ENCODE peak calls at places on chromosomes 1 and 21, in six cellular contexts. One of them, this sample, is unnamed.
A peak's percentile ranks its signal among the peaks of the same experiment; 100 is the strongest.

GRCh38 chr1:227786673-227787512 is 28.6 kb upstream of the PRSS38 start:
- DNase-seq in neural progenitor cell: no peak
- DNase-seq in NCI-H345: no peak
- DNase-seq in activated CD8-positive, alpha-beta T cell treated with anti-CD3 and anti-CD28 coated beads, Interleukin-2, amount 10 ng/mL, durations not matched to agents 7 days and 5 days: peak; percentile 20
- DNase-seq in astrocyte of the spinal cord: no peak
- DNase-seq in Jurkat, Clone E6-1: no peak
- DNase-seq in this sample: no peak

GRCh38 chr21:32516729-32517649 is 68.3 kb downstream of the TCP10L start:
- DNase-seq in neural progenitor cell: no peak
- DNase-seq in NCI-H345: no peak
- DNase-seq in activated CD8-positive, alpha-beta T cell treated with anti-CD3 and anti-CD28 coated beads, Interleukin-2, amount 10 ng/mL, durations not matched to agents 7 days and 5 days: no peak
- DNase-seq in astrocyte of the spinal cord: peak; percentile 97
- DNase-seq in Jurkat, Clone E6-1: no peak
- DNase-seq in this sample: no peak

GRCh38 chr1:221327954-221328353 is 413.9 kb downstream of the DUSP10 start:
- DNase-seq in neural progenitor cell: no peak
- DNase-seq in NCI-H345: peak; percentile 84
- DNase-seq in activated CD8-positive, alpha-beta T cell treated with anti-CD3 and anti-CD28 coated beads, Interleukin-2, amount 10 ng/mL, durations not matched to agents 7 days and 5 days: no peak
- DNase-seq in astrocyte of the spinal cord: no peak
- DNase-seq in Jurkat, Clone E6-1: no peak
- DNase-seq in this sample: peak; percentile 36

GRCh38 chr1:154962238-154962678 is 676 bp upstream of the PYGO2 start:
- DNase-seq in neural progenitor cell: peak; percentile 68
- DNase-seq in NCI-H345: peak; percentile 46
- DNase-seq in activated CD8-positive, alpha-beta T cell treated with anti-CD3 and anti-CD28 coated beads, Interleukin-2, amount 10 ng/mL, durations not matched to agents 7 days and 5 days: peak; percentile 47
- DNase-seq in astrocyte of the spinal cord: peak; percentile 46
- DNase-seq in Jurkat, Clone E6-1: no peak
- DNase-seq in this sample: no peak

GRCh38 chr1:154493276-154493675 is 8.7 kb upstream of the TDRD10 start:
- DNase-seq in neural progenitor cell: peak; percentile 43
- DNase-seq in NCI-H345: no peak
- DNase-seq in activated CD8-positive, alpha-beta T cell treated with anti-CD3 and anti-CD28 coated beads, Interleukin-2, amount 10 ng/mL, durations not matched to agents 7 days and 5 days: peak; percentile 45
- DNase-seq in astrocyte of the spinal cord: no peak
- DNase-seq in Jurkat, Clone E6-1: no peak
- DNase-seq in this sample: no peak

GRCh38 chr1:223742861-223743517 is 30.6 kb downstream of the CAPN2 start:
- DNase-seq in neural progenitor cell: no peak
- DNase-seq in NCI-H345: peak; percentile 80
- DNase-seq in activated CD8-positive, alpha-beta T cell treated with anti-CD3 and anti-CD28 coated beads, Interleukin-2, amount 10 ng/mL, durations not matched to agents 7 days and 5 days: no peak
- DNase-seq in astrocyte of the spinal cord: no peak
- DNase-seq in Jurkat, Clone E6-1: no peak
- DNase-seq in this sample: peak; percentile 58

GRCh38 chr1:230117694-230118093 is 50.7 kb downstream of the GALNT2 start:
- DNase-seq in neural progenitor cell: no peak
- DNase-seq in NCI-H345: no peak
- DNase-seq in activated CD8-positive, alpha-beta T cell treated with anti-CD3 and anti-CD28 coated beads, Interleukin-2, amount 10 ng/mL, durations not matched to agents 7 days and 5 days: no peak
- DNase-seq in astrocyte of the spinal cord: no peak
- DNase-seq in Jurkat, Clone E6-1: no peak
- DNase-seq in this sample: no peak

GRCh38 chr1:117301906-117302305 is 65.3 kb upstream of the MAN1A2 start:
- DNase-seq in neural progenitor cell: no peak
- DNase-seq in NCI-H345: no peak
- DNase-seq in activated CD8-positive, alpha-beta T cell treated with anti-CD3 and anti-CD28 coated beads, Interleukin-2, amount 10 ng/mL, durations not matched to agents 7 days and 5 days: no peak
- DNase-seq in astrocyte of the spinal cord: no peak
- DNase-seq in Jurkat, Clone E6-1: no peak
- DNase-seq in this sample: no peak

GRCh38 chr1:224591326-224591725 is 24.8 kb upstream of the CNIH3 start:
- DNase-seq in neural progenitor cell: no peak
- DNase-seq in NCI-H345: no peak
- DNase-seq in activated CD8-positive, alpha-beta T cell treated with anti-CD3 and anti-CD28 coated beads, Interleukin-2, amount 10 ng/mL, durations not matched to agents 7 days and 5 days: no peak
- DNase-seq in astrocyte of the spinal cord: peak; percentile 25
- DNase-seq in Jurkat, Clone E6-1: no peak
- DNase-seq in this sample: no peak

GRCh38 chr21:37181059-37181458 is 86.1 kb downstream of the VPS26C start:
- DNase-seq in neural progenitor cell: no peak
- DNase-seq in NCI-H345: no peak
- DNase-seq in activated CD8-positive, alpha-beta T cell treated with anti-CD3 and anti-CD28 coated beads, Interleukin-2, amount 10 ng/mL, durations not matched to agents 7 days and 5 days: no peak
- DNase-seq in astrocyte of the spinal cord: no peak
- DNase-seq in Jurkat, Clone E6-1: no peak
- DNase-seq in this sample: no peak

GRCh38 chr1:156126043-156126700 is 11.7 kb downstream of the LMNA start:
- DNase-seq in neural progenitor cell: no peak
- DNase-seq in NCI-H345: peak; percentile 44
- DNase-seq in activated CD8-positive, alpha-beta T cell treated with anti-CD3 and anti-CD28 coated beads, Interleukin-2, amount 10 ng/mL, durations not matched to agents 7 days and 5 days: peak; percentile 72
- DNase-seq in astrocyte of the spinal cord: peak; percentile 98
- DNase-seq in Jurkat, Clone E6-1: no peak
- DNase-seq in this sample: no peak

GRCh38 chr1:54407957-54408700 is 1.9 kb upstream of the SSBP3 start:
- DNase-seq in neural progenitor cell: peak; percentile 60
- DNase-seq in NCI-H345: no peak
- DNase-seq in activated CD8-positive, alpha-beta T cell treated with anti-CD3 and anti-CD28 coated beads, Interleukin-2, amount 10 ng/mL, durations not matched to agents 7 days and 5 days: no peak
- DNase-seq in astrocyte of the spinal cord: peak; percentile 81
- DNase-seq in Jurkat, Clone E6-1: no peak
- DNase-seq in this sample: no peak

GRCh38 chr1:91559838-91560514 is 59.3 kb downstream of the CDC7 start:
- DNase-seq in neural progenitor cell: no peak
- DNase-seq in NCI-H345: no peak
- DNase-seq in activated CD8-positive, alpha-beta T cell treated with anti-CD3 and anti-CD28 coated beads, Interleukin-2, amount 10 ng/mL, durations not matched to agents 7 days and 5 days: no peak
- DNase-seq in astrocyte of the spinal cord: no peak
- DNase-seq in Jurkat, Clone E6-1: peak; percentile 52
- DNase-seq in this sample: no peak

GRCh38 chr1:164637461-164638375 is 78.7 kb downstream of the PBX1 start:
- DNase-seq in neural progenitor cell: no peak
- DNase-seq in NCI-H345: peak; percentile 68
- DNase-seq in activated CD8-positive, alpha-beta T cell treated with anti-CD3 and anti-CD28 coated beads, Interleukin-2, amount 10 ng/mL, durations not matched to agents 7 days and 5 days: no peak
- DNase-seq in astrocyte of the spinal cord: peak; percentile 92
- DNase-seq in Jurkat, Clone E6-1: no peak
- DNase-seq in this sample: no peak

GRCh38 chr21:20647603-20648002 is 350.6 kb upstream of the NCAM2 start:
- DNase-seq in neural progenitor cell: no peak
- DNase-seq in NCI-H345: no peak
- DNase-seq in activated CD8-positive, alpha-beta T cell treated with anti-CD3 and anti-CD28 coated beads, Interleukin-2, amount 10 ng/mL, durations not matched to agents 7 days and 5 days: no peak
- DNase-seq in astrocyte of the spinal cord: peak; percentile 57
- DNase-seq in Jurkat, Clone E6-1: no peak
- DNase-seq in this sample: no peak

This sample was measured in NCI-H2029.